ENCODE peak calls at places on chromosomes 16 and 17, in nine cellular contexts. X is IMR-90, U is gastrocnemius medialis, O is ovary, P is A549, D is right lobe of liver, Q is transverse colon, V is K562, Y is esophagus squamous epithelium. J is an unnamed sample.

GRCh38 chr17:42289863-42290165 is 1.5 kb downstream of the STAT5A start:
- DNase-seq in Y (no peak), P (no peak), X (no peak), V (peak), U (peak), Q (no peak), D (no peak), O (peak), J (no peak)

GRCh38 chr17:61310611-61311010 is 89.0 kb upstream of the TBX2 start:
- DNase-seq in X (no peak), U (no peak), V (no peak), D (no peak), Q (no peak), P (peak), O (no peak), Y (no peak), J (no peak)

GRCh38 chr16:12016166-12016947 is 39.8 kb downstream of the SNX29 start:
- DNase-seq in O (no peak), D (no peak), P (no peak), Y (no peak), X (peak), Q (no peak), U (no peak), V (no peak), J (no peak)

GRCh38 chr17:79042421-79043190 is 18.6 kb downstream of the C1QTNF1 start:
- DNase-seq in P (peak), Q (peak), O (peak), D (no peak), U (peak), Y (no peak), V (peak), X (peak), J (peak)

GRCh38 chr17:69511244-69511643 is 96.7 kb downstream of the MAP2K6 start:
- DNase-seq in V (no peak), U (no peak), O (no peak), P (no peak), D (no peak), Q (no peak), X (no peak), Y (no peak), J (no peak)

GRCh38 chr17:76542984-76543383 is 3.1 kb downstream of the PRCD start:
- DNase-seq in Y (no peak), V (no peak), X (no peak), Q (no peak), D (no peak), U (no peak), P (no peak), O (no peak), J (no peak)

GRCh38 chr17:57294629-57295501 is 38.5 kb downstream of the MSI2 start:
- DNase-seq in V (no peak), D (no peak), P (peak), Y (no peak), X (peak), O (no peak), U (peak), Q (no peak), J (no peak)

GRCh38 chr17:79988163-79988971 is 47.3 kb downstream of the TBC1D16 start:
- DNase-seq in D (peak), X (peak), V (no peak), O (peak), Q (peak), Y (no peak), U (no peak), P (peak), J (no peak)

GRCh38 chr16:662095-662494 is 5.8 kb upstream of the RHOT2 start:
- DNase-seq in X (no peak), D (no peak), Y (no peak), O (no peak), Q (no peak), V (no peak), U (no peak), P (no peak), J (no peak)

GRCh38 chr17:48351916-48352332 is 78.1 kb downstream of the SKAP1 start:
- DNase-seq in Y (no peak), U (no peak), Q (no peak), O (no peak), P (peak), D (no peak), X (peak), V (peak), J (no peak)

GRCh38 chr16:9014389-9014788 is 50.7 kb upstream of the USP7 start:
- DNase-seq in P (no peak), Q (no peak), D (no peak), U (no peak), X (no peak), O (no peak), Y (no peak), V (no peak), J (no peak)

GRCh38 chr17:61380836-61381525 is 18.7 kb upstream of the TBX2 start:
- DNase-seq in P (no peak), O (no peak), Q (no peak), X (no peak), Y (no peak), D (no peak), V (no peak), U (no peak), J (no peak)

GRCh38 chr16:80947239-80947638 is 59.4 kb downstream of the CMC2 start:
- DNase-seq in U (no peak), D (no peak), V (no peak), X (no peak), Y (no peak), P (no peak), O (no peak), Q (no peak), J (no peak)

GRCh38 chr16:11977206-11978041 is 890 bp downstream of the SNX29 start:
- DNase-seq in Q (peak), Y (no peak), D (no peak), U (peak), X (peak), P (peak), V (peak), O (peak), J (peak)

GRCh38 chr17:42672038-42672437 is 4.8 kb downstream of the PLEKHH3 start:
- DNase-seq in Y (no peak), P (no peak), D (no peak), O (no peak), X (no peak), V (no peak), U (no peak), Q (no peak), J (no peak)

GRCh38 chr16:82506734-82507133 is 120.0 kb upstream of the CDH13 start:
- DNase-seq in O (no peak), Y (no peak), Q (no peak), V (no peak), X (peak), D (no peak), U (no peak), P (no peak), J (no peak)

GRCh38 chr17:52938623-52939230 is 780.2 kb upstream of the CA10 start:
- DNase-seq in X (no peak), V (no peak), D (no peak), Q (no peak), O (no peak), P (peak), U (no peak), Y (no peak), J (no peak)

GRCh38 chr16:89722392-89723278 is 1.3 kb downstream of the ZNF276 start:
- DNase-seq in V (no peak), X (peak), U (peak), P (peak), Q (peak), O (peak), Y (peak), D (no peak), J (peak)

GRCh38 chr17:57002904-57003303 is 25.0 kb downstream of the SCPEP1 start:
- DNase-seq in Y (no peak), V (no peak), U (no peak), X (no peak), Q (no peak), O (no peak), D (no peak), P (no peak), J (no peak)

GRCh38 chr17:2855063-2855600 is 58.9 kb downstream of the RAP1GAP2 start:
- DNase-seq in Y (no peak), X (peak), U (no peak), D (no peak), P (no peak), V (no peak), Q (no peak), O (no peak), J (no peak)

GRCh38 chr16:74076568-74076967 is 220.0 kb upstream of the PSMD7 start:
- DNase-seq in Q (no peak), U (no peak), X (no peak), O (no peak), D (no peak), V (no peak), Y (no peak), P (no peak), J (no peak)

GRCh38 chr17:78144146-78144719 is 2.0 kb upstream of the C17orf99 start:
- DNase-seq in O (peak), P (peak), D (peak), Q (peak), X (peak), V (no peak), Y (no peak), U (peak), J (peak)

GRCh38 chr17:67068999-67069398 is 24.6 kb downstream of the CACNG1 start:
- DNase-seq in O (no peak), X (peak), Y (no peak), Q (no peak), V (no peak), D (no peak), P (no peak), U (no peak), J (no peak)

GRCh38 chr17:8963017-8963416 is 2.5 kb downstream of the PIK3R5 start:
- DNase-seq in X (no peak), O (no peak), Y (no peak), D (no peak), V (no peak), P (no peak), Q (no peak), U (no peak), J (no peak)

GRCh38 chr17:8966926-8967325 is 1.4 kb upstream of the PIK3R5 start:
- DNase-seq in D (peak), O (no peak), P (no peak), Q (no peak), Y (no peak), U (no peak), X (no peak), V (no peak), J (no peak)

GRCh38 chr17:8963665-8964258 is 1.7 kb downstream of the PIK3R5 start:
- DNase-seq in U (no peak), X (no peak), O (no peak), Y (no peak), V (no peak), D (peak), P (no peak), Q (no peak), J (no peak)

GRCh38 chr17:8964801-8965393 is 610 bp downstream of the PIK3R5 start:
- DNase-seq in P (no peak), V (no peak), D (peak), U (no peak), Y (no peak), Q (no peak), X (no peak), O (no peak), J (no peak)

DNA sequence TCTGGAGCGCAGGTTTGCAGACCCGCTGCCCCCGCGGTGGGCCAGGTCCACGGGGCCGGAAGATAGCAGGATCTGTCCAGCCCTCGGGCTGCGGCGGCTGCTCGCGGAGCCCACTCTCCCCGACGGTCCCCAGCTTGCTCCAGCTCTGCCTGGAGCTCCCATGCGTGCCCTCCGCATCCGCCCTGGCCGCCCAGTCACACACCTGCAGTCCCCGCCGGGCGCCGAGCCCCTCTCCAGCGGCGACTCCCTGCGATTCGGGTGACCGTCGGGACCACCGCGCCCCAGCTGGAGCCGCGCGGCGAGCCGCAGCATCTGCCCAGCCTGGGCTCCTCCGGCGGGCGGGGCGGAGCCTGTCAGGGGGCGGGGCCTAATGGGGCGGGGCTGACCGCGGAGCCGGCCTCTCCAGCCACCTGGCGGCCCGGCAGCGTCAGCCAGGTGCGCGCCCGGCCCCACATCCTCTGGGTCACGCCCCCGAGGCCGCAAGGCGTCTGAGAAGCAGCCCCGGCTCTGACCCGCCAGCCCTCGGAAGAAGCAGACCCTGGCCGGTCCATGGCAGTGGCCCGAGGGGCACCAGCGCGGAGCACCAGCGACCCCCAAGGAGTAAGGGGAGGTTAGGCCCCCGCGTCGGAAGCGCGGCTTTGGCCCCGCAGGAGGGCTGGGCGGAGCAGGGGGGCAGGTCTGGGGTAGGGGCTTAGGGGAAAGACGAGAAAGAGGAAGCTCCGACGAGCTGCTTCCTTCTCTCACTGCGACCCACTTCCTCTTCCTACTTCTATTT is at the start of gene PIK3R5:
- DNase-seq in V (peak), D (peak), U (peak), Y (no peak), Q (peak), P (no peak), O (no peak), X (no peak), J (peak)
- TF ChIP-seq POLR2A in V (no peak), D (peak), U (no peak), Y (no peak), Q (peak), P (no peak), O (no peak), X (no peak), J (no peak)

GRCh38 chr16:50695017-50696000 is 1.9 kb downstream of the NOD2 start:
- DNase-seq in P (no peak), Y (no peak), X (no peak), Q (no peak), O (no peak), D (peak), V (no peak), U (peak), J (peak)
- H3K27ac ChIP-seq in P (no peak), Y (peak), X (no peak), Q (peak), O (no peak), D (peak), V (no peak), U (peak), J (no peak)

DNA sequence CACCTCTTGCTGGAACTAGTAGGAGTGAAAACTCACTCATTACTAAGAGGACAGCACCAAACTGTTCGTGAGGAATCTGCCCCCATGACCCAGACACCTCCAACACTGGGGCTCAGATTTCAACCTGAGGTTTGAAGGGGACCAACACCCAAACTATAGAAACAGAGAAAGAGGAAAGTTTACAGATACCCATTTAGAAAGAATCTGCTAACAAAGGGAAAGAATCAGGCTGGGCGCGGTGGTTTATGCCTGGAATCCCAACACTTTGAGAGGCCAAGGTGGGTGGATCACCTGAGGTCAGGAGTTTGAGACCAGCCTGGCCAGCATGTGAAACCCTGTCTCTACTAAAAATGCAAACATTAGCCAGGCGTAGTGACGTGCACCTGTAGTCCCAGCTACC is 3.5 kb upstream of the CSNK1D start:
- DNase-seq in D (no peak), U (no peak), P (no peak), Y (no peak), Q (no peak), V (no peak), O (no peak), X (no peak), J (no peak)
- TF ChIP-seq CTCF in D (no peak), U (no peak), P (no peak), Y (no peak), Q (no peak), V (no peak), O (no peak), X (no peak), J (no peak)

DNA sequence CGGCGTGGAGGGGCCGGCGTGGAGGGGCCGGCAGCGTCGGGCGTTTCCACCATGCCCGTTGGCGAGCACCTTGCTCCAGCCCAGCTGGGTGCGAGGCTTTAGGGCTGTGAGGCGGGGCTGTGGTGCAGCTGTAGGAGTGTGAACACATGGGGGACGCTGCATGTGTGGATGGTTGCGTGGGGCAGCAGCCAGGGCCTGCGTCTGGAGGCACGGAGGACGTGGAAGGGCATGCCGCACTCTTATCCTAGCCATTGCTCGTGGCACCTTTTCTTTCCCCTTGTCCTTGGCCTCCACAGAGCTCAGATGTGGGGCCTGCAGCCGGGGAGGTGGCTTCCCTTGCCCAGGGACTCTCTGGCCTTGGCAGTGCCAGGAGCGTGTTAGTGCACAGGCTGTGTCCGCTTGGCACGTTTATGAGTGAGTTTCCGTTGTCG is 47.8 kb downstream of the PDPK1 start:
- DNase-seq in Y (no peak), X (no peak), U (no peak), P (no peak), V (no peak), Q (no peak), D (no peak), O (no peak), J (peak)
- TF ChIP-seq POLR2A in Y (no peak), X (no peak), U (no peak), P (no peak), V (no peak), Q (no peak), D (no peak), O (no peak), J (no peak)

GRCh38 chr17:17783825-17784598 is 52.8 kb downstream of the SREBF1 start:
- DNase-seq in P (no peak), X (no peak), O (peak), Y (no peak), U (peak), Q (peak), D (no peak), V (no peak), J (peak)
- H3K27ac ChIP-seq in P (peak), X (no peak), O (peak), Y (peak), U (peak), Q (peak), D (peak), V (peak), J (peak)

GRCh38 chr17:32112416-32112815 is 29.9 kb upstream of the RHOT1 start:
- DNase-seq in Y (no peak), P (no peak), V (no peak), Q (no peak), O (no peak), U (no peak), X (no peak), D (no peak), J (no peak)

GRCh38 chr17:32110596-32110995 is 31.7 kb upstream of the RHOT1 start:
- DNase-seq in P (no peak), Y (no peak), U (no peak), V (no peak), D (no peak), Q (no peak), O (no peak), X (no peak), J (no peak)

GRCh38 chr17:32116937-32117336 is 25.4 kb upstream of the RHOT1 start:
- DNase-seq in V (no peak), P (no peak), D (no peak), U (no peak), Y (no peak), O (no peak), X (no peak), Q (no peak), J (no peak)

GRCh38 chr17:32114536-32114935 is 27.8 kb upstream of the RHOT1 start:
- DNase-seq in O (no peak), U (no peak), Y (no peak), V (no peak), Q (no peak), X (no peak), P (no peak), D (no peak), J (no peak)

GRCh38 chr17:32111141-32111771 is 31.0 kb upstream of the RHOT1 start:
- DNase-seq in D (no peak), Q (peak), P (peak), V (peak), U (no peak), X (peak), Y (no peak), O (peak), J (peak)
- TF ChIP-seq CTCF in D (no peak), Q (no peak), P (peak), V (peak), U (no peak), X (peak), Y (peak), O (peak), J (no peak)

DNA sequence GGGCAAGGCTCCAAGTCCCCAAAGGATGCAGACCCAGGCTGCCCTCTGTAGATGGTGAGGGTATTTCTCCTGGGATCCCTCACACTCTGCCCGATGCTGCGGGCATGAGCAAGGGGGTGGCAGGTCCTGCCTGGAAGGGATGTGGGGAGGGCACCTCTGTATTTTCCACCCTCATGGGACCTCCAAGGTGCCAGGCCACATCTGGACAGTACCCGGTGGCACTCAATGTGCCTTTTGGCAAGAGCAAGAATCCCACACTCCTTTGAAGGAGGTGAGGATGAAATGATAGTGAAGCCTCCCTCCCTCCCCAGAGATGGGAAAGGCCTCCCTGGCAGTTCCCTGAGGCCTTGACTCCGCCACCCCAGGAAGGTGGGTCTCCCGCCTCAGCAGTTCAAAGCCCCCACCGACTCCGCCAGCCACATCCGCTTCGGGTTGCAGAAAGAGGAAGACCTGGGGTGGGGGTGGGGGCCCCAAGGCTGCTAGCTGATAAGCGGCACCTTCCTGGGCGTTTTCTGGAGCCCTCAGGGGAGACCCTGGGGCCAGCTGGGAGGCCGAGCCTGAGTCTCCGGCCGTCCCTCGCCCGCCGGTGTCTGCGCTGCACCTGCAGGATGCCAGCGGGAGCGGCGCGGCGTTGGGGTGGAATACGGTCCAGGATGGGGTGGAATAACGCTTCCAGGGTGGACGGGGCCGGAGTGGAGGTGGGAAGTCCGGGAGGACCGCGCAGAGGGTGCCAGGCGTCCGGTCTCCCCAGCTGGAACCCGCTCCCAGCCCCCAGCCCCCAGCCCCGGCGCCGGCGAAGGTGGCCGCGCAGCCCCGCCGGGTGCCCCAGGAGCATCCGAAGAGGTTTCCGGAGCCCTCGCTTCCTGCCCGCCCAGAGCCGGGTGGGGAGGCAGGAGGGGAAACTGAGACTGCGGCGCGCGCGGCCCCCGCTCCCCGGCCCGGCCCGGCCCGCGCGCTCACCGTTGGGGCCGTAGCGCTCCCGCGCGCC is 729 bp downstream of the ATP2A3 start:
- DNase-seq in V (peak), D (no peak), Y (peak), Q (peak), O (no peak), P (no peak), U (no peak), X (no peak), J (no peak)
- TF ChIP-seq POLR2A in V (peak), D (no peak), Y (no peak), Q (peak), O (no peak), P (no peak), U (no peak), X (no peak), J (no peak)

GRCh38 chr17:28944862-28945741 is 6.2 kb downstream of the PHF12 start:
- DNase-seq in P (no peak), V (no peak), Q (no peak), X (peak), D (no peak), O (no peak), Y (no peak), U (no peak), J (no peak)
- H3K27ac ChIP-seq in P (no peak), V (no peak), Q (no peak), X (peak), D (no peak), O (no peak), Y (no peak), U (peak), J (no peak)